ENCODE peak calls at places on chromosomes 2 and 18, in seven cellular contexts. Q is stomach, M is HepG2, J is K562, U is ovary, E is suprapubic skin, B is transverse colon. P is an unnamed sample.

GRCh38 chr2:23489471-23490400 is 104.8 kb downstream of the KLHL29 start:
- DNase-seq in Q (no peak), M (no peak), J (no peak), U (no peak), E (no peak), B (no peak), P (no peak)

GRCh38 chr2:155442755-155443372 is 744.4 kb downstream of the KCNJ3 start:
- DNase-seq in Q (no peak), M (no peak), J (no peak), U (no peak), E (no peak), B (no peak), P (no peak)

GRCh38 chr2:37780097-37780676 is 108.7 kb upstream of the CDC42EP3 start:
- DNase-seq in Q (no peak), M (no peak), J (no peak), U (no peak), E (no peak), B (no peak), P (no peak)

GRCh38 chr2:170091461-170091860 is 86.5 kb upstream of the MYO3B start:
- DNase-seq in Q (no peak), M (no peak), J (no peak), U (no peak), E (no peak), B (no peak), P (no peak)

GRCh38 chr2:43169987-43170732 is 56.2 kb downstream of the ZFP36L2 start:
- DNase-seq in Q (peak), M (no peak), J (peak), U (no peak), E (no peak), B (peak), P (no peak)

GRCh38 chr2:238378230-238379095 is 48.3 kb upstream of the ASB1 start:
- DNase-seq in Q (no peak), M (no peak), J (no peak), U (no peak), E (no peak), B (no peak), P (no peak)

GRCh38 chr18:48859311-48860275 is 91.2 kb downstream of the SMAD7 start:
- DNase-seq in Q (no peak), M (no peak), J (no peak), U (peak), E (no peak), B (no peak), P (no peak)

GRCh38 chr2:180690611-180691010 is 289.8 kb upstream of the UBE2E3 start:
- DNase-seq in Q (no peak), M (no peak), J (no peak), U (no peak), E (no peak), B (no peak), P (no peak)

GRCh38 chr18:22926454-22926853 is 6.7 kb upstream of the RBBP8 start:
- DNase-seq in Q (no peak), M (no peak), J (no peak), U (no peak), E (no peak), B (no peak), P (no peak)

GRCh38 chr18:21241224-21242131 is 554 bp upstream of the GREB1L start:
- DNase-seq in Q (no peak), M (no peak), J (no peak), U (peak), E (no peak), B (peak), P (no peak)

GRCh38 chr2:127664065-127664894 is 11.1 kb downstream of the LIMS2 start:
- DNase-seq in Q (no peak), M (no peak), J (no peak), U (no peak), E (peak), B (peak), P (no peak)

GRCh38 chr2:29990112-29990511 is 68.7 kb upstream of the ALK start:
- DNase-seq in Q (no peak), M (no peak), J (no peak), U (no peak), E (no peak), B (no peak), P (no peak)

GRCh38 chr2:5834491-5834890 is 142.3 kb downstream of the SOX11 start:
- DNase-seq in Q (no peak), M (no peak), J (no peak), U (no peak), E (no peak), B (no peak), P (no peak)

GRCh38 chr2:20501974-20502373 is 55.1 kb downstream of the RHOB start:
- DNase-seq in Q (no peak), M (no peak), J (no peak), U (no peak), E (no peak), B (no peak), P (no peak)

GRCh38 chr2:5433855-5434254 is 258.3 kb upstream of the SOX11 start:
- DNase-seq in Q (no peak), M (no peak), J (no peak), U (no peak), E (no peak), B (no peak), P (no peak)

GRCh38 chr2:219248845-219249202 is 3.5 kb downstream of the STK16 start:
- DNase-seq in Q (no peak), M (no peak), J (no peak), U (no peak), E (no peak), B (no peak), P (no peak)

GRCh38 chr2:219250044-219250781 is 2.8 kb upstream of the TUBA4B start:
- DNase-seq in Q (no peak), M (no peak), J (no peak), U (no peak), E (no peak), B (no peak), P (no peak)

GRCh38 chr2:219251656-219252055 is 1.4 kb upstream of the TUBA4B start:
- DNase-seq in Q (no peak), M (no peak), J (no peak), U (no peak), E (no peak), B (no peak), P (no peak)

GRCh38 chr2:219247678-219248642 is 2.7 kb downstream of the STK16 start:
- DNase-seq in Q (peak), M (no peak), J (peak), U (no peak), E (no peak), B (peak), P (no peak)

GRCh38 chr2:219249203-219249980 is 3.7 kb upstream of the TUBA4B start:
- DNase-seq in Q (peak), M (peak), J (no peak), U (peak), E (peak), B (peak), P (peak)
- TF ChIP-seq POLR2A in Q (no peak), M (peak), J (no peak), U (no peak), E (no peak), B (peak), P (no peak)

GRCh38 chr18:5237723-5238370 is 40.8 kb upstream of the AKAIN1 start:
- DNase-seq in Q (peak), M (peak), J (peak), U (peak), E (peak), B (peak), P (peak)
- TF ChIP-seq EP300 in Q (peak), M (no peak), J (peak), U (no peak), E (no peak), B (no peak), P (peak)

DNA sequence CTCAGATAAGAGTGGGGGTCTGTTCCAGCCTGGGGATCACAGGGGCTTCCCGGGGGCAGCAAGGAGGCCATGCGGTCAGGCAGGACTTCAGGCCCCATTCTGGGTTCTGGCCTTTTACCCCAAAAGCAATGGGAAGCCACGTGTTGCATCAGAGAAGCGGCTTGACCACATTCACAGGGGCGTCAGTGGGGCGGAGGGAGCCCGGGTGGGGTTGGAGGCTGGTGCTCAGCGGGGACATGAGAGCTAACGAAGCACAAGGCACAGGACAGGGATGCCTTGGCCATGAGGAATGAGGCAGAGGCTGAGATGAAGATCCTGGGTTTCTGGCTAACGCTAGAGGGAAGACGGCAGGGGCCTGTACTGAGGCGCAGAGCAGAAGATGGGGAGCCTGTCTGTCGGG is 6.1 kb downstream of the HJURP start:
- DNase-seq in Q (no peak), M (no peak), J (no peak), U (no peak), E (no peak), B (no peak), P (no peak)
- TF ChIP-seq POLR2A in Q (no peak), M (no peak), J (no peak), U (no peak), E (no peak), B (no peak), P (no peak)

GRCh38 chr2:113791697-113792590 is 35.5 kb upstream of the SLC35F5 start:
- DNase-seq in Q (no peak), M (no peak), J (no peak), U (no peak), E (no peak), B (no peak), P (no peak)
- TF ChIP-seq EP300 in Q (no peak), M (no peak), J (no peak), U (no peak), E (no peak), B (no peak), P (no peak)

DNA sequence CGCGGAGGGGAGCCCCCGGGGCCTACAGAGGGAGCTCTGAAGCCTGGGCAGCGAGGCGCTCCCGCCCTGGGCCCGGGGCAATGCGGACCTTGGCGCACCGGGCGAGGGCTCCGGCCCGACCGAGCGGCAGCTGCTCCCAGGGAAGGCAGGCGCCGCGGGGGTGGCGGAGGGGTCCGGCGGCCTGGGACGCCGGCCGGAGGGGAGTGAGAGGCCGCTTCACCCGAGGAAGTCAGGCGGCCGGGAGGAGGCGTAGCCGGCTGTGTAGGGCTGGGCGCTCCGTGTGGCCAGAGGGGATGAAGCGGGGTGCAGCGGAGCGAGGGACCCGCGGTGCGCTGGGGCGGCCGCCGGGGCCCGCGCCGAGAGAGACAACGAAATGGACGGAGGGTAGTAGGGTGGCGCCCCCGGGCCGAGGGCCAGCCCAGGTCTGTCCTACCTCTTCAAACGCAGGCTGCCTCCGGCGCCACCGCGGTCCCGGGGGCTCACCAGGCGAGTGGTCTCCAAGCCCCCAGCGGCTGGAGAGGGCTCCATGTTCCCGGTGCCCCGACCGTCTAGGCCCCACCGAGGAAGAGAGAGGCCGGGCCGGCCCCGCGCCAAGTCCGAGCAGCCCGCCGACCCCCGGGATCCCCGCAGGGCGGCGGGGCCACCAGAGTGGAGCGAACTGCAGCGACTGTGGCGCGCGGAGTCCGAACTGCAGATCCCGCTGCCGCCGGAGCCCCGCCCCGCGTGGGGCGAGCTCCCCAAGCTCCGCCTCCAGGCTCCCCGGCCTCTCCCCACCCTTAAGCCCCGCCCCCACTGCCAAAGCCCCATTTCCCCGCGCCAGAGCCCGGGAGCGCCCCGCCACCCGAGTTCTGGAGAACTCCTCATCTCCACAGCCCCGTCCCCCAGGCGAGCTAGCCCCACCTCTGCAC is at the start of gene SLC30A3:
- DNase-seq in Q (peak), M (no peak), J (peak), U (peak), E (no peak), B (peak), P (peak)
- TF ChIP-seq POLR2A in Q (no peak), M (no peak), J (no peak), U (no peak), E (no peak), B (no peak), P (no peak)

DNA sequence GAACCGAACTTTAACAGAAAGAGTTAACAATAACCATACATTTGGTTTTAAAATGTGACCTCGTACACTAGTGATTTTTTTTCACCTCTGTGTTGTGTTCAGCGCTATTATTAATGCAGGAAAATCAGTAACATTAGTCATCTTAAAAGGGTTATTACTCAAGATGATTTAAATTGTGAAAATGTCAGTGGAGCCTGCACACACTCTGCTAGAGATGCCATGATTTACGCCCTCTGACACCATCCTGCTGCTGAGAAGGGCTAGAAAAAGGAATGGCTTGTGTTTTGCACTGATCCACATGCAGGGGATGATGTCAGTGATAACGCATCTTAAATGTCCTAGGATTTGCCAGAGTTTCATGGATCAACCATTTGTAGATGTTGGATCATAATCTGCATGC is 121.4 kb upstream of the BOD1L2 start:
- DNase-seq in Q (no peak), M (no peak), J (no peak), U (no peak), E (no peak), B (no peak), P (no peak)
- TF ChIP-seq EP300 in Q (no peak), M (no peak), J (no peak), U (no peak), E (no peak), B (no peak), P (no peak)